ENCODE peak calls at places on chromosome 22, in eight cellular contexts. X, L, J, D, A, P, Z and U are unnamed samples.

GRCh38 chr22:24436553-24436952 is 9.2 kb downstream of the ADORA2A start:
- DNase-seq in X (no peak), L (no peak), J (no peak), D (no peak), A (no peak), P (no peak), Z (peak), U (no peak)

GRCh38 chr22:50191041-50191740 is 5.5 kb downstream of the TRABD start:
- DNase-seq in X (no peak), L (peak), J (no peak), D (no peak), A (no peak), P (no peak), Z (peak), U (no peak)

GRCh38 chr22:33958741-33959140 is 38.5 kb upstream of the LARGE1 start:
- DNase-seq in X (no peak), L (no peak), J (no peak), D (no peak), A (no peak), P (no peak), Z (no peak), U (no peak)

GRCh38 chr22:36331306-36331911 is 56.4 kb downstream of the MYH9 start:
- DNase-seq in X (peak), L (peak), J (peak), D (peak), A (no peak), P (peak), Z (peak), U (peak)

GRCh38 chr22:34462795-34463194 is 542.5 kb upstream of the LARGE1 start:
- DNase-seq in X (no peak), L (no peak), J (no peak), D (no peak), A (no peak), P (no peak), Z (no peak), U (no peak)

GRCh38 chr22:32473388-32473952 is 1.1 kb upstream of the FBXO7 start:
- DNase-seq in X (peak), L (peak), J (peak), D (peak), A (peak), P (peak), Z (peak), U (peak)

GRCh38 chr22:27377901-27378300 is 423.7 kb downstream of the MN1 start:
- DNase-seq in X (no peak), L (no peak), J (no peak), D (no peak), A (no peak), P (no peak), Z (no peak), U (no peak)

GRCh38 chr22:20610243-20610686 is 102.9 kb downstream of the MED15 start:
- DNase-seq in X (no peak), L (no peak), J (no peak), D (no peak), A (no peak), P (no peak), Z (no peak), U (no peak)

GRCh38 chr22:29647954-29648737 is 44.7 kb downstream of the NF2 start:
- DNase-seq in X (no peak), L (no peak), J (no peak), D (no peak), A (no peak), P (no peak), Z (no peak), U (no peak)

GRCh38 chr22:31951201-31952093 is 7.1 kb downstream of the YWHAH start:
- DNase-seq in X (no peak), L (no peak), J (no peak), D (no peak), A (no peak), P (no peak), Z (no peak), U (no peak)

GRCh38 chr22:32533265-32534068 is 58.9 kb downstream of the FBXO7 start:
- DNase-seq in X (peak), L (no peak), J (no peak), D (no peak), A (no peak), P (no peak), Z (no peak), U (no peak)

GRCh38 chr22:26835929-26836528 is 178.6 kb downstream of the MIAT start:
- DNase-seq in X (peak), L (no peak), J (peak), D (peak), A (peak), P (peak), Z (peak), U (peak)

GRCh38 chr22:29762263-29762662 is 4.5 kb downstream of the ZMAT5 start:
- DNase-seq in X (no peak), L (no peak), J (no peak), D (peak), A (no peak), P (no peak), Z (no peak), U (peak)

GRCh38 chr22:50600541-50600940 is at the start of gene MAPK8IP2:
- DNase-seq in X (no peak), L (no peak), J (peak), D (no peak), A (peak), P (no peak), Z (peak), U (no peak)

GRCh38 chr22:20606041-20606783 is 98.8 kb downstream of the MED15 start:
- DNase-seq in X (peak), L (no peak), J (peak), D (peak), A (peak), P (peak), Z (peak), U (peak)

GRCh38 chr22:38230108-38230825 is 28.5 kb downstream of the MAFF start:
- DNase-seq in X (no peak), L (no peak), J (peak), D (peak), A (no peak), P (peak), Z (no peak), U (no peak)

GRCh38 chr22:36136475-36136874 is 24.1 kb downstream of the APOL3 start:
- DNase-seq in X (peak), L (no peak), J (no peak), D (no peak), A (no peak), P (no peak), Z (no peak), U (no peak)

GRCh38 chr22:48417143-48418070 is 1410.3 kb downstream of the BRD1 start:
- DNase-seq in X (no peak), L (no peak), J (no peak), D (no peak), A (no peak), P (no peak), Z (no peak), U (no peak)

GRCh38 chr22:17724241-17724640 is 50.0 kb downstream of the BID start:
- DNase-seq in X (peak), L (no peak), J (no peak), D (no peak), A (no peak), P (no peak), Z (no peak), U (no peak)

GRCh38 chr22:30275625-30276024 is 9.0 kb upstream of the OSM start:
- DNase-seq in X (no peak), L (no peak), J (peak), D (no peak), A (no peak), P (no peak), Z (no peak), U (no peak)

GRCh38 chr22:44344407-44344806 is 31.7 kb upstream of the SHISAL1 start:
- DNase-seq in X (no peak), L (no peak), J (no peak), D (no peak), A (no peak), P (no peak), Z (no peak), U (no peak)

GRCh38 chr22:28899199-28899853 is 16.0 kb downstream of the ZNRF3 start:
- DNase-seq in X (peak), L (no peak), J (no peak), D (no peak), A (no peak), P (no peak), Z (no peak), U (no peak)

GRCh38 chr22:27491888-27492287 is 309.7 kb downstream of the MN1 start:
- DNase-seq in X (no peak), L (no peak), J (no peak), D (no peak), A (no peak), P (no peak), Z (no peak), U (no peak)

GRCh38 chr22:46117206-46118199 is 32.8 kb upstream of the PPARA start:
- DNase-seq in X (no peak), L (no peak), J (no peak), D (peak), A (no peak), P (no peak), Z (no peak), U (no peak)

GRCh38 chr22:46120420-46120737 is 29.9 kb upstream of the PPARA start:
- DNase-seq in X (no peak), L (no peak), J (no peak), D (no peak), A (no peak), P (no peak), Z (no peak), U (no peak)

GRCh38 chr22:46119729-46120419 is 30.5 kb upstream of the PPARA start:
- DNase-seq in X (peak), L (no peak), J (peak), D (peak), A (no peak), P (no peak), Z (no peak), U (no peak)

GRCh38 chr22:46121079-46121478 is 29.2 kb upstream of the PPARA start:
- DNase-seq in X (no peak), L (no peak), J (no peak), D (no peak), A (no peak), P (no peak), Z (no peak), U (no peak)

DNA sequence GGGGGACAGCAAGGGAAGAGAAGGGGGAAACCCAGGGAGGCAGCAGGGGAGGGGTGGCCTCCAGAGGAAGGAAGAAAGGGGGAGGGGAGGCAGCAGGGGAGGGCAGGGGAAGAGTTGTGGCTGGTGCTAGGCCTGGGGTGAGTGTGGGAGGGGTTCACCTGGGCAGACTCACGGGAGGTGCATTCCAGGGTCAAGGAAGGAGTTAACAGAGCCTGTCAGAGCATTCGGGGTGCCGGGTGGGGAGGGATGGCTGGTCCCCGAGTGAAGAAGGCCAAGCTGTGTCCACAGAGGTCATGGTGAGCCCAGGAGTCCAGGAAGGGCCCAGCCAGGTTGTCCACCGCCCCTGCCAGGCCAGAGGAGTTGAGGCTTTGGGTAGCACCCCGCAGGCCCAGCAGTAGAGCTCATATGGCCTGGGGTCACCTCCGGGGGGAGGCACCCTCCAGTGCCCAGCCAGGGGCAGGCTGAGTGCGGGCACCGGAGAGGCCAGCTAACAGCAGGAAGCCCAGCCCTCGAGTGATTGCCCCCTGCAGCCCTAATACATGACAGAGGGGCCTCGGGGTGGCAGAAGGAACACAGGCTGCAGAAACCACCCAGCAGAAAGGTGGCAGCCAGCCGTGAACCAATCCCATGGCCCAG is 31.1 kb upstream of the PPARA start:
- DNase-seq in X (no peak), L (no peak), J (no peak), D (peak), A (no peak), P (no peak), Z (no peak), U (no peak)
- H3K27ac ChIP-seq in X (no peak), L (no peak), J (no peak), D (no peak), A (no peak), P (no peak), Z (peak), U (no peak)

GRCh38 chr22:46308283-46308988 is 11.8 kb downstream of the GTSE1 start:
- DNase-seq in X (no peak), L (no peak), J (no peak), D (no peak), A (no peak), P (no peak), Z (no peak), U (no peak)
- TF ChIP-seq RAD21 in X (no peak), L (no peak), J (no peak), D (no peak), A (no peak), P (no peak), Z (no peak), U (no peak)

GRCh38 chr22:23207786-23208325 is 27.5 kb downstream of the BCR start:
- DNase-seq in X (no peak), L (no peak), J (peak), D (no peak), A (no peak), P (no peak), Z (no peak), U (no peak)
- H3K27ac ChIP-seq in X (no peak), L (no peak), J (no peak), D (no peak), A (no peak), P (no peak), Z (no peak), U (no peak)

DNA sequence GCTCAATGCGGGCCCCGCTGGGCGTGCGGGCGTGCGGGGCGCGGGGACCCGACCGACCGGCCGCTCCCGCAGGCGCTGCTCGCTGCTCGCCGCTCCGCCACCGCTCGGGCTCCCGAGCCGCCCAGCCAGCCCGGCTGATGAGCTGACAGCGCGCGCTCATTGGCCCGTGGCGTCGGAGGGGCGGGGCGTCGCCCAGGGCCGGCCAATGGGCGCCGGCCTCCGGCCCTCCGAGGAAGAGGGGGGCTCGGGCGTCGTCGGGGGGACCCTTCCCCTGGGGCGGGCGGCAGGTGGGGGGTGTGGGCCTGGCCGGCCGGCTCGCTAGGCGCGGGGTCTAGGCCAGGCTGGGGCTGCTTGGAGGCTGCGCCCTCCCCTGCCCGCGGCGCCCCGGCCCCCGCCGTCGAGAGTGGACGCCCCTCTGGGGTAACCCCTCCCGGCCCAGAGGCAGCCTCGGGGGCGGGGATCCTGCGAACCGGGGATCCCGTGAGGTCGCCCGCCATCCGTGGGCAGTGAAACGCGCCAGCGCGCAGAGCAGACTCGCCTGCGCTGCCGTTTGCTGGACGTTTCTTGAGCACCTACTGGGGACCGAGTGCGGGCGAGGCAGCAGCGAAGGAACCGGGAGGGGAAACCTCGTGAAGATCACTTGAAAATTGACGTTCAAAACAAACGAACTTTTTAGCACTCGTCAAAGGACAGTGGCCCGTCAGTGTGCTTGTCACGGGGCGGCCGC is at the start of gene SCUBE1:
- DNase-seq in X (no peak), L (no peak), J (peak), D (peak), A (peak), P (no peak), Z (peak), U (no peak)
- TF ChIP-seq RAD21 in X (no peak), L (no peak), J (no peak), D (no peak), A (no peak), P (no peak), Z (no peak), U (no peak)

GRCh38 chr22:40202225-40202944 is 24.7 kb downstream of the TNRC6B start:
- DNase-seq in X (peak), L (no peak), J (peak), D (no peak), A (no peak), P (no peak), Z (no peak), U (no peak)

GRCh38 chr22:40206561-40206960 is 28.8 kb downstream of the TNRC6B start:
- DNase-seq in X (no peak), L (no peak), J (no peak), D (no peak), A (no peak), P (no peak), Z (no peak), U (no peak)

GRCh38 chr22:40204331-40205116 is 26.8 kb downstream of the TNRC6B start:
- DNase-seq in X (peak), L (no peak), J (no peak), D (no peak), A (no peak), P (peak), Z (peak), U (no peak)

GRCh38 chr22:40200795-40201194 is 23.1 kb downstream of the TNRC6B start:
- DNase-seq in X (no peak), L (no peak), J (no peak), D (no peak), A (no peak), P (no peak), Z (no peak), U (no peak)

DNA sequence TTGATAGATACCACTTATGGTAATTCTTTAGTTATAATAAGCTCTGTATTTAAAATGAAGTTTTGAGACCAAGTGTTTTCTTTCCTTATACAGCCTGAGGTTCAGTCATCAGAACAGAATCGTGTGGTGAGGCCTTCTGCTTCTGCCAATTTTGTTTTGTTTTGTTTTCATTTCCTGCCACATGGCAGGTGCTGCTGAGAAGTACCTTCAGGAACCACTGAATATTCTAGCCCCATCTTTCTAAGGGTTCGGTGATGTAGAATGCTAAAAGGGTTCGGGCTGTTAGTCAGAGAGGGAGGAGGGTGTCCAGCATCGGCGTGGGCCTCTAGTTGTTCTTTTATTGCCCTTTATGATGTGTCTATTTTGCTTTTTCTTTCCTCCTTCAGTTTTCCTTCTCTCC is 25.8 kb downstream of the TNRC6B start:
- DNase-seq in X (peak), L (no peak), J (no peak), D (no peak), A (no peak), P (no peak), Z (no peak), U (no peak)
- H3K27ac ChIP-seq in X (no peak), L (peak), J (no peak), D (no peak), A (no peak), P (no peak), Z (peak), U (no peak)